ENCODE peak calls at places on chromosomes 12 and 14, in six cellular contexts. Q is right atrium auricular region, K is cardiac muscle cell, D is hepatocyte, N is stomach, W is retinal pigment epithelial cell. Z is an unnamed sample.

GRCh38 chr12:101969-102878 is 35.7 kb downstream of the IQSEC3 start:
- DNase-seq in D (no peak), N (no peak), W (no peak), K (no peak), Q (no peak), Z (no peak)

GRCh38 chr12:66693901-66694513 is 15.1 kb upstream of the GRIP1 start:
- DNase-seq in N (no peak), K (peak), Q (no peak), D (peak), W (peak), Z (no peak)

GRCh38 chr14:57714487-57714899 is 151.4 kb downstream of the SLC35F4 start:
- DNase-seq in K (no peak), D (no peak), W (no peak), N (no peak), Q (no peak), Z (peak)

GRCh38 chr12:2856901-2857495 is at the start of gene TEX52:
- DNase-seq in W (no peak), K (no peak), D (peak), Q (no peak), N (no peak), Z (no peak)

GRCh38 chr12:131620946-131621681 is 89.8 kb upstream of the SFSWAP start:
- DNase-seq in D (no peak), Q (no peak), W (no peak), K (no peak), N (no peak), Z (no peak)

GRCh38 chr12:77166711-77167110 is 101.3 kb upstream of the E2F7 start:
- DNase-seq in K (no peak), Q (no peak), W (no peak), D (no peak), N (no peak), Z (no peak)

GRCh38 chr12:48750769-48751356 is 34.4 kb upstream of the CCNT1 start:
- DNase-seq in N (no peak), Q (no peak), K (no peak), D (no peak), W (no peak), Z (peak)

GRCh38 chr12:69739287-69740191 is 879 bp downstream of the RAB3IP start:
- DNase-seq in D (peak), W (peak), N (peak), K (peak), Q (peak), Z (peak)

GRCh38 chr12:39103552-39104165 is 198.3 kb upstream of the CPNE8 start:
- DNase-seq in K (peak), N (no peak), D (peak), Q (no peak), W (peak), Z (peak)

GRCh38 chr12:110234197-110235154 is 46.6 kb upstream of the ATP2A2 start:
- DNase-seq in K (no peak), N (no peak), W (no peak), D (no peak), Q (no peak), Z (no peak)

GRCh38 chr12:67827820-67828383 is 161.3 kb upstream of the IFNG-AS1 start:
- DNase-seq in Q (peak), W (peak), D (peak), K (no peak), N (no peak), Z (peak)

GRCh38 chr12:49803693-49804450 is 24.3 kb downstream of the NCKAP5L start:
- DNase-seq in W (no peak), D (no peak), N (no peak), Q (no peak), K (no peak), Z (no peak)

GRCh38 chr12:107448198-107448597 is 237.4 kb upstream of the PWP1 start:
- DNase-seq in W (no peak), K (no peak), N (no peak), Q (no peak), D (no peak), Z (no peak)

GRCh38 chr12:48969847-48970701 is 1.5 kb downstream of the WNT10B start:
- DNase-seq in N (no peak), Q (no peak), K (peak), W (no peak), D (peak), Z (no peak)

GRCh38 chr12:1808798-1809480 is 11.4 kb upstream of the LRTM2 start:
- DNase-seq in W (no peak), D (no peak), Q (no peak), N (no peak), K (no peak), Z (no peak)

GRCh38 chr12:1873531-1874149 is 44.8 kb downstream of the CACNA2D4 start:
- DNase-seq in N (no peak), D (peak), K (no peak), W (no peak), Q (no peak), Z (no peak)

GRCh38 chr14:73283592-73284379 is 46.5 kb downstream of the PAPLN start:
- DNase-seq in W (no peak), N (no peak), K (peak), Q (no peak), D (no peak), Z (no peak)

DNA sequence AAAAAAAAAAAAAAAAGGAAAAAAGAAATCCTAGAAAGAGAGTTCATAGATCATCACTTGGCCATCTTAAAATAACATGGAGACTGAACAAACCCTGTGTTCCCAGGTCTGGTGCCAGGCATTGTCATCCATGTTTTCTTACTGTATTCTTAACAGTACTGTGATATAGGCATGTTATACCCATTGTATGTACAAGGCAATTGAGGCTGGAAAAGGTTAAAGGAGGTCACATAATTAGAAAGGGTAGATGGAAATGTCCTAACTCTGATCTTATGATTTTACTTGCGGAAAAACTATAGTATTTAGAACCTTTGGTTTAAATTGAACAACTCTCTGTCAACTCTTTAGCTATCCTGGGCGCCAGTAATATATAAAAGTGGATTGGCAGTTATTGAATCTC is 478.2 kb upstream of the RGS6 start:
- DNase-seq in W (no peak), N (no peak), D (no peak), K (no peak), Q (no peak), Z (no peak)
- H3K4me3 ChIP-seq in W (no peak), N (no peak), D (no peak), K (no peak), Q (no peak), Z (no peak)

DNA sequence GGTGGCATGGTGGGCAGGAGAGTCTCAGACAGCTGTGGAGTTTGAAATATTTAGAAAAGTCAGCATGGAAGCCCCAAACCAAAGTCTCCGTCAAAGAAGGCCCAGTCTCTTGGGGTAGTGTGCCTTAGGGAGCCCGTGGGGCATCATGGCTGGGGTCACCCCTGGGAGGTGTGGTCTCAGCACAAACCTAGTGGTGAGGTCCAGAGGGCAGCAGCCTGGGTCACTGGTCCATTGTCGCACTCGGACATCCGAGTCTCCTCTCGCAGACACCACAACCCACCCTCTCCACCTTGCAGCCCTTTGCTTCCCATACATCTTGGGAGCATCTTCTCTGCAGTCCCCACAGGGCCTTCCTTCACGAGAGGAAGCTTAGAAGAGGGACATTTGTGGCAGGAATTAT is 588.0 kb upstream of the TMEM132C start:
- DNase-seq in D (no peak), K (no peak), N (no peak), W (no peak), Q (no peak), Z (no peak)
- H3K4me3 ChIP-seq in D (no peak), K (no peak), N (no peak), W (no peak), Q (no peak), Z (no peak)

GRCh38 chr12:14960548-14961465 is 594 bp downstream of the ARHGDIB start:
- DNase-seq in D (no peak), K (no peak), N (no peak), W (no peak), Q (no peak), Z (no peak)

GRCh38 chr12:14959916-14960315 is 1.5 kb downstream of the ARHGDIB start:
- DNase-seq in Q (no peak), N (no peak), K (no peak), W (no peak), D (no peak), Z (no peak)

GRCh38 chr12:14962797-14963196 is 1.4 kb upstream of the ARHGDIB start:
- DNase-seq in K (no peak), N (no peak), D (no peak), W (no peak), Q (no peak), Z (no peak)

GRCh38 chr12:14962180-14962579 is 779 bp upstream of the ARHGDIB start:
- DNase-seq in Q (no peak), K (no peak), D (no peak), W (no peak), N (no peak), Z (no peak)

GRCh38 chr12:14961466-14962155 is at the start of gene ARHGDIB:
- DNase-seq in N (peak), W (no peak), Q (no peak), K (no peak), D (no peak), Z (no peak)
- H3K4me3 ChIP-seq in N (peak), W (no peak), Q (peak), K (no peak), D (no peak), Z (no peak)

GRCh38 chr12:10614056-10614370 is 604 bp upstream of the MAGOHB start:
- DNase-seq in N (no peak), D (no peak), K (peak), W (no peak), Q (no peak), Z (no peak)

GRCh38 chr12:10613334-10614055 is at the start of gene MAGOHB:
- DNase-seq in D (peak), W (peak), K (peak), Q (peak), N (peak), Z (peak)

GRCh38 chr12:10610188-10610587 is 3.2 kb downstream of the MAGOHB start:
- DNase-seq in K (no peak), W (no peak), D (no peak), Q (no peak), N (no peak), Z (no peak)

GRCh38 chr12:10612954-10613333 is 465 bp downstream of the MAGOHB start:
- DNase-seq in Q (no peak), W (no peak), N (no peak), D (peak), K (no peak), Z (no peak)

GRCh38 chr12:10612110-10612509 is 1.3 kb downstream of the MAGOHB start:
- DNase-seq in N (no peak), K (no peak), Q (no peak), D (no peak), W (no peak), Z (no peak)
- H3K4me3 ChIP-seq in N (peak), K (peak), Q (no peak), D (peak), W (peak), Z (peak)

GRCh38 chr12:92927055-92927435 is 2.0 kb downstream of the EEA1 start:
- DNase-seq in D (peak), K (peak), Q (no peak), N (no peak), W (no peak), Z (no peak)
- H3K4me3 ChIP-seq in D (peak), K (peak), Q (no peak), N (no peak), W (peak), Z (peak)

GRCh38 chr12:6567112-6567680 is 895 bp downstream of the NOP2 start:
- DNase-seq in W (no peak), Q (no peak), D (no peak), K (no peak), N (no peak), Z (no peak)
- H3K4me3 ChIP-seq in W (peak), Q (peak), D (peak), K (peak), N (peak), Z (peak)